ENCODE peak calls at places on chromosomes 11 and 22, in seven cellular contexts. F is body of pancreas, M is lower lobe of right lung, B is testis, V is right lobe of liver, C is spleen, I is hepatocyte. S is an unnamed sample. For H3K4me1 and H3K36me3, the result is how much of the 10 kb centered on the place peaks cover.

GRCh38 chr11:45834298-45834756 is 12.9 kb upstream of the CRY2 start:
- DNase-seq in F (no peak), M (no peak), B (no peak), V (no peak), C (no peak), I (no peak), S (no peak)

GRCh38 chr11:131734871-131735270 is 364.5 kb downstream of the NTM start:
- DNase-seq in F (no peak), M (no peak), B (no peak), V (no peak), C (no peak), I (no peak), S (no peak)

GRCh38 chr11:9577032-9577431 is 3.6 kb downstream of the WEE1 start:
- DNase-seq in F (no peak), M (no peak), B (no peak), V (no peak), C (no peak), I (no peak), S (no peak)

GRCh38 chr22:41919357-41920224 is 4.7 kb upstream of the SHISA8 start:
- DNase-seq in F (peak), M (peak), B (peak), V (peak), C (peak), I (peak), S (peak)

GRCh38 chr22:46774456-46775363 is 12.3 kb downstream of the TBC1D22A start:
- DNase-seq in F (no peak), M (no peak), B (no peak), V (no peak), C (peak), I (no peak), S (no peak)

GRCh38 chr11:12164061-12165014 is 53.9 kb downstream of the MICAL2 start:
- DNase-seq in F (no peak), M (no peak), B (peak), V (no peak), C (no peak), I (peak), S (no peak)

GRCh38 chr22:35956850-35957249 is 71.8 kb downstream of the RBFOX2 start:
- DNase-seq in F (no peak), M (no peak), B (no peak), V (no peak), C (no peak), I (no peak), S (no peak)

GRCh38 chr11:62401356-62401755 is 17.5 kb upstream of the SCGB1A1 start:
- DNase-seq in F (no peak), M (no peak), B (no peak), V (no peak), C (peak), I (no peak), S (no peak)

GRCh38 chr22:23431337-23432072 is 148.6 kb downstream of the IGLL1 start:
- DNase-seq in F (peak), M (no peak), B (peak), V (no peak), C (no peak), I (peak), S (no peak)

GRCh38 chr11:109937968-109938367 is 155.2 kb upstream of the ZC3H12C start:
- DNase-seq in F (no peak), M (no peak), B (no peak), V (no peak), C (no peak), I (no peak), S (no peak)

GRCh38 chr11:68169442-68169841 is 43.7 kb downstream of the KMT5B start:
- DNase-seq in F (no peak), M (no peak), B (no peak), V (no peak), C (no peak), I (no peak), S (no peak)

GRCh38 chr11:68166969-68167368 is 45.8 kb upstream of the CHKA start:
- DNase-seq in F (no peak), M (no peak), B (no peak), V (no peak), C (no peak), I (no peak), S (no peak)

GRCh38 chr11:68167474-68167873 is 45.6 kb downstream of the KMT5B start:
- DNase-seq in F (no peak), M (no peak), B (no peak), V (no peak), C (no peak), I (no peak), S (no peak)

GRCh38 chr11:68165601-68166000 is 44.4 kb upstream of the CHKA start:
- DNase-seq in F (no peak), M (no peak), B (no peak), V (no peak), C (no peak), I (no peak), S (no peak)

DNA sequence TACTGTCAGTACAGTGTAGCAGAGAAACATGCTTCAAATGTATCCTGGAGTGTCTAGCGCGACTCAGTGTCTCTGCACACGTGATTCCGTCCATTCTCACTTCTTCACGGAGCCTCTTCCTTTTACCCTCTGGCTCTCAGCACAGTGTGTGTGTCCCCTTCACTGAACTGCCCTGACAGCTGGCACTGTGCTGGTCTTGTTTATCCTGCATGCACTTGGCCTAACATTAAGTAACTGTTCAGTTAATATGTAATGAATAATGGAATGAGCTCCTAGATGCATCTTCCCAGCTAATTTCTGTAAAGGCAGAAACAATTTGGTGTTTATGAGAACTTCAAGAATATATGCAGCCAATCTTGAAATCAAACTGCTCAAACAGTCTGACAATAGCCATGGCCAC is 44.4 kb downstream of the KMT5B start:
- DNase-seq in F (no peak), M (no peak), B (no peak), V (peak), C (no peak), I (no peak), S (no peak)
- TF ChIP-seq CTCF in F (no peak), M (no peak), B (no peak), V (no peak), C (no peak), I (no peak), S (no peak)

GRCh38 chr11:122681731-122682130 is 26.2 kb downstream of the UBASH3B start:
- DNase-seq in F (no peak), M (no peak), B (no peak), V (no peak), C (no peak), I (no peak), S (no peak)

GRCh38 chr11:122685041-122685440 is 29.5 kb downstream of the UBASH3B start:
- DNase-seq in F (no peak), M (no peak), B (no peak), V (no peak), C (no peak), I (no peak), S (no peak)

GRCh38 chr11:122682464-122682863 is 26.9 kb downstream of the UBASH3B start:
- DNase-seq in F (no peak), M (no peak), B (no peak), V (no peak), C (no peak), I (no peak), S (no peak)

GRCh38 chr11:122690292-122690691 is 34.8 kb downstream of the UBASH3B start:
- DNase-seq in F (no peak), M (no peak), B (no peak), V (no peak), C (no peak), I (no peak), S (no peak)

GRCh38 chr11:122686106-122686505 is 30.6 kb downstream of the UBASH3B start:
- DNase-seq in F (no peak), M (no peak), B (no peak), V (no peak), C (no peak), I (no peak), S (no peak)
- H3K4me1 ChIP-seq in F (under half), M (under half), B (under half), V (under half), C (half or more), I (under half), S (under half)

DNA sequence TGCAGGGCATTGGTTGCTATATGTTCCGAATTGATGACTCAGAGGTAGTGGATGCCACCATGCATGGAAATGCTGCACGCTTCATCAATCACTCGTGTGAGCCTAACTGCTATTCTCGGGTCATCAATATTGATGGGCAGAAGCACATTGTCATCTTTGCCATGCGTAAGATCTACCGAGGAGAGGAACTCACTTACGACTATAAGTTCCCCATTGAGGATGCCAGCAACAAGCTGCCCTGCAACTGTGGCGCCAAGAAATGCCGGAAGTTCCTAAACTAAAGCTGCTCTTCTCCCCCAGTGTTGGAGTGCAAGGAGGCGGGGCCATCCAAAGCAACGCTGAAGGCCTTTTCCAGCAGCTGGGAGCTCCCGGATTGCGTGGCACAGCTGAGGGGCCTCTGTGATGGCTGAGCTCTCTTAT is 5.4 kb upstream of the TTC36 start:
- DNase-seq in F (no peak), M (no peak), B (no peak), V (no peak), C (no peak), I (no peak), S (no peak)
- H3K36me3 ChIP-seq in F (under half), M (half or more), B (under half), V (under half), C (half or more), I (under half), S (half or more)

GRCh38 chr11:76368497-76368896 is 12.4 kb downstream of the THAP12 start:
- DNase-seq in F (no peak), M (no peak), B (no peak), V (no peak), C (no peak), I (no peak), S (no peak)

GRCh38 chr11:76361773-76362172 is 19.2 kb downstream of the THAP12 start:
- DNase-seq in F (no peak), M (no peak), B (no peak), V (no peak), C (no peak), I (no peak), S (no peak)

GRCh38 chr11:76365038-76365679 is 15.8 kb downstream of the THAP12 start:
- DNase-seq in F (peak), M (no peak), B (peak), V (no peak), C (no peak), I (no peak), S (no peak)

GRCh38 chr11:76361365-76361764 is 19.6 kb downstream of the THAP12 start:
- DNase-seq in F (no peak), M (no peak), B (no peak), V (no peak), C (no peak), I (no peak), S (no peak)

DNA sequence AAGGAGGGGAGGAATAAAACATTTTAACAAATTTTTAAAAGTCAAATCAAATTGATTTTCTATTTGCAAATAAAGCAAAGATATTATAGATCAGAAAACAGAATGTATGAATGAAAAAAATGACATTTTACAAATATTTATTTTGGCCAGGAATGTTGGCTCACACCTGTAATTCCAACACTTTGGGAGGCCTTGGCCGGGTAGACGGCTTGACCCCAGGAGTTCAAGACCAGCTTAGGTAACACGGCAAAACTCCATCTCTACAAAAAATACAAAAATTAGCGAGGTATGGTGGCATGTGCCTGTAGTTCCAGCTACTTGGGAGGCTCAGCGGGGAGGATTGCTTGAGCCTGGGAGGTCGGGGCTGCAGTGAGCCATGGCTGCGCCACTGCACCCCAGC is 18.2 kb downstream of the THAP12 start:
- DNase-seq in F (peak), M (no peak), B (no peak), V (no peak), C (no peak), I (no peak), S (no peak)
- TF ChIP-seq CTCF in F (no peak), M (no peak), B (no peak), V (no peak), C (no peak), I (no peak), S (no peak)

GRCh38 chr11:114166389-114166788 is 106.9 kb downstream of the ZBTB16 start:
- DNase-seq in F (no peak), M (no peak), B (no peak), V (no peak), C (no peak), I (no peak), S (no peak)
- H3K4me1 ChIP-seq in F (half or more), M (half or more), B (half or more), V (under half), C (half or more), I (half or more), S (under half)

GRCh38 chr11:15687342-15687741 is 572.6 kb downstream of the INSC start:
- DNase-seq in F (no peak), M (no peak), B (no peak), V (no peak), C (no peak), I (no peak), S (no peak)
- H3K36me3 ChIP-seq in F (under half), M (under half), B (under half), V (under half), C (under half), I (under half), S (under half)

GRCh38 chr22:32676196-32676595 is 125.3 kb upstream of the TIMP3 start:
- DNase-seq in F (peak), M (no peak), B (no peak), V (peak), C (no peak), I (no peak), S (no peak)
- TF ChIP-seq CTCF in F (no peak), M (no peak), B (no peak), V (no peak), C (no peak), I (no peak), S (no peak)

GRCh38 chr11:64619811-64620285 is 28.8 kb downstream of the SLC22A12 start:
- DNase-seq in F (peak), M (no peak), B (peak), V (peak), C (no peak), I (peak), S (peak)
- H3K4me1 ChIP-seq in F (under half), M (under half), B (under half), V (under half), C (under half), I (under half), S (under half)

S was measured in BE2C.